ENCODE peak calls at places on chromosomes 7 and 10, in seven cellular contexts. O is epithelial cell of esophagus; T is activated naive CD8-positive, alpha-beta T cell treated with anti-CD3 and anti-CD28 coated beads, Interleukin-2, amount 50 U/mL, for 24 hours; U is skeletal muscle cell; F is MM.1S; A is activated CD4-positive, alpha-beta T cell treated with anti-CD3 and anti-CD28 coated beads for 48 hours; Y is astrocyte of the spinal cord. G is an unnamed sample.
A peak's percentile ranks its signal among the peaks of the same experiment; 100 is the strongest.

GRCh38 chr10:19730848-19731247 is 85.4 kb upstream of the PLXDC2 start:
- DNase-seq in O (no peak), T (no peak), U (no peak), F (no peak), A (no peak), Y (peak; percentile 63), G (no peak)

GRCh38 chr7:7641129-7641663 is 644 bp downstream of the UMAD1 start:
- DNase-seq in O (peak; percentile 27), T (peak; percentile 50), U (no peak), F (no peak), A (no peak), Y (no peak), G (no peak)

GRCh38 chr10:103693070-103693811 is 162.1 kb downstream of the SH3PXD2A start:
- DNase-seq in O (no peak), T (peak; percentile 34), U (no peak), F (peak; percentile 55), A (peak; percentile 38), Y (no peak), G (no peak)

GRCh38 chr7:131095346-131095745 is 232.3 kb upstream of the MKLN1 start:
- DNase-seq in O (no peak), T (no peak), U (no peak), F (no peak), A (no peak), Y (peak; percentile 62), G (no peak)

GRCh38 chr7:106418094-106418493 is 133.3 kb upstream of the NAMPT start:
- DNase-seq in O (peak; percentile 88), T (no peak), U (peak; percentile 75), F (no peak), A (no peak), Y (no peak), G (no peak)

GRCh38 chr10:53536322-53536721 is 763.7 kb upstream of the MBL2 start:
- DNase-seq in O (peak; percentile 16), T (no peak), U (no peak), F (no peak), A (no peak), Y (no peak), G (no peak)

GRCh38 chr10:106107711-106108110 is 1056.8 kb downstream of the SORCS1 start:
- DNase-seq in O (peak; percentile 54), T (no peak), U (peak; percentile 84), F (no peak), A (no peak), Y (peak; percentile 29), G (no peak)

GRCh38 chr10:32112055-32112454 is 55.8 kb upstream of the KIF5B start:
- DNase-seq in O (peak; percentile 57), T (no peak), U (peak; percentile 25), F (no peak), A (no peak), Y (peak; percentile 62), G (peak; percentile 53)

GRCh38 chr10:86226801-86227201 is 139.8 kb downstream of the GRID1 start:
- DNase-seq in O (no peak), T (no peak), U (no peak), F (no peak), A (no peak), Y (no peak), G (no peak)

GRCh38 chr7:133139350-133139749 is 57.5 kb upstream of the CHCHD3 start:
- DNase-seq in O (peak; percentile 54), T (no peak), U (peak; percentile 13), F (no peak), A (peak; percentile 3), Y (peak; percentile 47), G (no peak)

GRCh38 chr10:27240891-27241639 is 468 bp upstream of the ACBD5 start:
- DNase-seq in O (peak; percentile 27), T (peak; percentile 31), U (no peak), F (peak; percentile 37), A (peak; percentile 27), Y (peak; percentile 26), G (no peak)

GRCh38 chr10:23419201-23419600 is 19.7 kb upstream of the OTUD1 start:
- DNase-seq in O (no peak), T (no peak), U (no peak), F (no peak), A (no peak), Y (no peak), G (no peak)

GRCh38 chr7:47361746-47362215 is 220.1 kb downstream of the TNS3 start:
- DNase-seq in O (peak; percentile 97), T (peak; percentile 62), U (peak; percentile 66), F (no peak), A (peak; percentile 66), Y (peak; percentile 89), G (peak; percentile 77)

GRCh38 chr7:112985377-112985987 is 101.1 kb downstream of the GPR85 start:
- DNase-seq in O (peak; percentile 46), T (no peak), U (peak; percentile 50), F (no peak), A (no peak), Y (peak; percentile 78), G (peak; percentile 34)

G was measured in AG09309.